ENCODE peak calls at places on chromosomes 7 and 10, in eight cellular contexts. K is stimulated activated CD4-positive, alpha-beta T cell treated with anti-CD3 and anti-CD28 coated beads, Interleukin-12 subunit alpha, Interleukin-12 subunit beta, amount 100 ng/mL, for 48 hours; Z is NAMALWA; W is non-pigmented ciliary epithelial cell; F is iris pigment epithelial cell; A is NCI-H2081; G is NCI-H1694; N is upper lobe of right lung. S is an unnamed sample.

GRCh38 chr10:51806079-51806835 is 106.9 kb upstream of the CSTF2T start:
- DNase-seq in K (no peak), Z (no peak), W (no peak), F (no peak), A (no peak), G (no peak), N (no peak), S (no peak)

GRCh38 chr10:33136271-33136670 is 178.2 kb upstream of the ITGB1 start:
- DNase-seq in K (no peak), Z (no peak), W (no peak), F (peak), A (no peak), G (no peak), N (no peak), S (no peak)

GRCh38 chr7:34080513-34080912 is 175.2 kb downstream of the BMPER start:
- DNase-seq in K (no peak), Z (no peak), W (no peak), F (peak), A (no peak), G (no peak), N (no peak), S (no peak)

GRCh38 chr7:99928188-99928587 is 1.2 kb downstream of the GJC3 start:
- DNase-seq in K (no peak), Z (no peak), W (no peak), F (no peak), A (no peak), G (no peak), N (no peak), S (no peak)

GRCh38 chr7:158993591-158993990 is 137.2 kb downstream of the DYNC2I1 start:
- DNase-seq in K (no peak), Z (no peak), W (no peak), F (no peak), A (no peak), G (no peak), N (peak), S (no peak)

GRCh38 chr10:128781636-128782035 is 655.4 kb upstream of the MKI67 start:
- DNase-seq in K (no peak), Z (peak), W (no peak), F (no peak), A (no peak), G (no peak), N (no peak), S (no peak)

GRCh38 chr10:90944759-90945158 is 23.9 kb upstream of the ANKRD1 start:
- DNase-seq in K (no peak), Z (no peak), W (no peak), F (no peak), A (no peak), G (no peak), N (no peak), S (no peak)

GRCh38 chr7:22001345-22002004 is 55.8 kb upstream of the CDCA7L start:
- DNase-seq in K (peak), Z (peak), W (peak), F (peak), A (peak), G (peak), N (no peak), S (peak)

GRCh38 chr10:117936136-117936535 is 110.6 kb downstream of the RAB11FIP2 start:
- DNase-seq in K (no peak), Z (no peak), W (no peak), F (peak), A (no peak), G (no peak), N (peak), S (no peak)

GRCh38 chr10:131002031-131002861 is 309.3 kb downstream of the TCERG1L start:
- DNase-seq in K (no peak), Z (no peak), W (no peak), F (no peak), A (no peak), G (no peak), N (no peak), S (no peak)

S was measured in OCI-LY7.